ENCODE peak calls at places on chromosomes 11 and 22, in eight cellular contexts. One of them, this sample, is unnamed.

GRCh38 chr22:19871845-19872778 is 17.4 kb upstream of the GNB1L start:
- DNase-seq in tibial nerve: no peak
- DNase-seq in mesothelial cell of epicardium: peak; percentile 12
- DNase-seq in Calu3: no peak
- DNase-seq in upper lobe of left lung: no peak
- DNase-seq in HFF-Myc: no peak
- DNase-seq in A549: no peak
- DNase-seq in AG04450: no peak
- DNase-seq in this sample: no peak

GRCh38 chr22:48169227-48169626 is 1406.8 kb downstream of the TBC1D22A start:
- DNase-seq in tibial nerve: no peak
- DNase-seq in mesothelial cell of epicardium: no peak
- DNase-seq in Calu3: no peak
- DNase-seq in upper lobe of left lung: no peak
- DNase-seq in HFF-Myc: no peak
- DNase-seq in A549: no peak
- DNase-seq in AG04450: no peak
- DNase-seq in this sample: no peak

GRCh38 chr22:24768537-24769374 is 5.8 kb downstream of the PIWIL3 start:
- DNase-seq in tibial nerve: peak; percentile 76
- DNase-seq in mesothelial cell of epicardium: no peak
- DNase-seq in Calu3: peak; percentile 73
- DNase-seq in upper lobe of left lung: no peak
- DNase-seq in HFF-Myc: peak; percentile 26
- DNase-seq in A549: peak; percentile 61
- DNase-seq in AG04450: peak; percentile 32
- DNase-seq in this sample: peak; percentile 58

GRCh38 chr11:95429376-95429907 is 198.4 kb upstream of the SESN3 start:
- DNase-seq in tibial nerve: no peak
- DNase-seq in mesothelial cell of epicardium: no peak
- DNase-seq in Calu3: no peak
- DNase-seq in upper lobe of left lung: no peak
- DNase-seq in HFF-Myc: no peak
- DNase-seq in A549: no peak
- DNase-seq in AG04450: no peak
- DNase-seq in this sample: no peak

GRCh38 chr11:64339754-64340408 is at the start of gene CCDC88B:
- DNase-seq in tibial nerve: no peak
- DNase-seq in mesothelial cell of epicardium: no peak
- DNase-seq in Calu3: no peak
- DNase-seq in upper lobe of left lung: peak; percentile 86
- DNase-seq in HFF-Myc: no peak
- DNase-seq in A549: no peak
- DNase-seq in AG04450: no peak
- DNase-seq in this sample: no peak

GRCh38 chr11:34891611-34892010 is 24.6 kb downstream of the APIP start:
- DNase-seq in tibial nerve: no peak
- DNase-seq in mesothelial cell of epicardium: no peak
- DNase-seq in Calu3: no peak
- DNase-seq in upper lobe of left lung: no peak
- DNase-seq in HFF-Myc: no peak
- DNase-seq in A549: no peak
- DNase-seq in AG04450: no peak
- DNase-seq in this sample: no peak

GRCh38 chr11:33842236-33842915 is 49.5 kb downstream of the LMO2 start:
- DNase-seq in tibial nerve: no peak
- DNase-seq in mesothelial cell of epicardium: no peak
- DNase-seq in Calu3: no peak
- DNase-seq in upper lobe of left lung: no peak
- DNase-seq in HFF-Myc: no peak
- DNase-seq in A549: no peak
- DNase-seq in AG04450: no peak
- DNase-seq in this sample: no peak

GRCh38 chr11:17371614-17372013 is 16.8 kb downstream of the KCNJ11 start:
- DNase-seq in tibial nerve: no peak
- DNase-seq in mesothelial cell of epicardium: no peak
- DNase-seq in Calu3: no peak
- DNase-seq in upper lobe of left lung: no peak
- DNase-seq in HFF-Myc: no peak
- DNase-seq in A549: no peak
- DNase-seq in AG04450: no peak
- DNase-seq in this sample: no peak

GRCh38 chr11:47593934-47594855 is at the start of gene C1QTNF4:
- DNase-seq in tibial nerve: no peak
- DNase-seq in mesothelial cell of epicardium: no peak
- DNase-seq in Calu3: no peak
- DNase-seq in upper lobe of left lung: peak; percentile 77
- DNase-seq in HFF-Myc: no peak
- DNase-seq in A549: no peak
- DNase-seq in AG04450: no peak
- DNase-seq in this sample: no peak

GRCh38 chr22:19130959-19131684 is at the start of gene TSSK2:
- DNase-seq in tibial nerve: no peak
- DNase-seq in mesothelial cell of epicardium: no peak
- DNase-seq in Calu3: no peak
- DNase-seq in upper lobe of left lung: peak; percentile 62
- DNase-seq in HFF-Myc: no peak
- DNase-seq in A549: no peak
- DNase-seq in AG04450: no peak
- DNase-seq in this sample: no peak

GRCh38 chr11:131242616-131243015 is 127.8 kb upstream of the NTM start:
- DNase-seq in tibial nerve: no peak
- DNase-seq in mesothelial cell of epicardium: no peak
- DNase-seq in Calu3: no peak
- DNase-seq in upper lobe of left lung: no peak
- DNase-seq in HFF-Myc: no peak
- DNase-seq in A549: no peak
- DNase-seq in AG04450: no peak
- DNase-seq in this sample: no peak

GRCh38 chr22:44171486-44172076 is 9.1 kb upstream of the PARVG start:
- DNase-seq in tibial nerve: peak; percentile 12
- DNase-seq in mesothelial cell of epicardium: no peak
- DNase-seq in Calu3: no peak
- DNase-seq in upper lobe of left lung: no peak
- DNase-seq in HFF-Myc: no peak
- DNase-seq in A549: no peak
- DNase-seq in AG04450: no peak
- DNase-seq in this sample: no peak

GRCh38 chr11:10386361-10386760 is 68.7 kb upstream of the AMPD3 start:
- DNase-seq in tibial nerve: no peak
- DNase-seq in mesothelial cell of epicardium: no peak
- DNase-seq in Calu3: no peak
- DNase-seq in upper lobe of left lung: no peak
- DNase-seq in HFF-Myc: no peak
- DNase-seq in A549: no peak
- DNase-seq in AG04450: no peak
- DNase-seq in this sample: no peak

GRCh38 chr11:103903621-103904323 is 132.7 kb upstream of the DDI1 start:
- DNase-seq in tibial nerve: no peak
- DNase-seq in mesothelial cell of epicardium: no peak
- DNase-seq in Calu3: no peak
- DNase-seq in upper lobe of left lung: no peak
- DNase-seq in HFF-Myc: no peak
- DNase-seq in A549: no peak
- DNase-seq in AG04450: no peak
- DNase-seq in this sample: no peak

GRCh38 chr11:44940424-44940823 is 10.3 kb downstream of the TP53I11 start:
- DNase-seq in tibial nerve: no peak
- DNase-seq in mesothelial cell of epicardium: no peak
- DNase-seq in Calu3: no peak
- DNase-seq in upper lobe of left lung: no peak
- DNase-seq in HFF-Myc: no peak
- DNase-seq in A549: no peak
- DNase-seq in AG04450: no peak
- DNase-seq in this sample: no peak

GRCh38 chr22:47452184-47452583 is 689.7 kb downstream of the TBC1D22A start:
- DNase-seq in tibial nerve: no peak
- DNase-seq in mesothelial cell of epicardium: no peak
- DNase-seq in Calu3: no peak
- DNase-seq in upper lobe of left lung: no peak
- DNase-seq in HFF-Myc: no peak
- DNase-seq in A549: peak; percentile 10
- DNase-seq in AG04450: no peak
- DNase-seq in this sample: no peak

GRCh38 chr11:64765291-64765803 is 5.6 kb upstream of the PYGM start:
- DNase-seq in tibial nerve: no peak
- DNase-seq in mesothelial cell of epicardium: no peak
- DNase-seq in Calu3: no peak
- DNase-seq in upper lobe of left lung: peak; percentile 80
- DNase-seq in HFF-Myc: no peak
- DNase-seq in A549: no peak
- DNase-seq in AG04450: no peak
- DNase-seq in this sample: no peak

GRCh38 chr11:130203766-130204702 is 44.5 kb downstream of the ST14 start:
- DNase-seq in tibial nerve: no peak
- DNase-seq in mesothelial cell of epicardium: no peak
- DNase-seq in Calu3: no peak
- DNase-seq in upper lobe of left lung: no peak
- DNase-seq in HFF-Myc: no peak
- DNase-seq in A549: no peak
- DNase-seq in AG04450: no peak
- DNase-seq in this sample: no peak

GRCh38 chr11:77020751-77021150 is 13.4 kb upstream of the B3GNT6 start:
- DNase-seq in tibial nerve: no peak
- DNase-seq in mesothelial cell of epicardium: no peak
- DNase-seq in Calu3: no peak
- DNase-seq in upper lobe of left lung: no peak
- DNase-seq in HFF-Myc: no peak
- DNase-seq in A549: no peak
- DNase-seq in AG04450: no peak
- DNase-seq in this sample: no peak

GRCh38 chr11:131664246-131664645 is 293.8 kb downstream of the NTM start:
- DNase-seq in tibial nerve: no peak
- DNase-seq in mesothelial cell of epicardium: no peak
- DNase-seq in Calu3: no peak
- DNase-seq in upper lobe of left lung: no peak
- DNase-seq in HFF-Myc: no peak
- DNase-seq in A549: no peak
- DNase-seq in AG04450: no peak
- DNase-seq in this sample: no peak

GRCh38 chr11:10490398-10491232 is 35.6 kb downstream of the AMPD3 start:
- DNase-seq in tibial nerve: peak; percentile 68
- DNase-seq in mesothelial cell of epicardium: no peak
- DNase-seq in Calu3: peak; percentile 47
- DNase-seq in upper lobe of left lung: peak; percentile 90
- DNase-seq in HFF-Myc: peak; percentile 83
- DNase-seq in A549: peak; percentile 91
- DNase-seq in AG04450: peak; percentile 92
- DNase-seq in this sample: no peak

GRCh38 chr11:2561283-2562180 is 116.7 kb downstream of the KCNQ1 start:
- DNase-seq in tibial nerve: no peak
- DNase-seq in mesothelial cell of epicardium: peak; percentile 13
- DNase-seq in Calu3: no peak
- DNase-seq in upper lobe of left lung: peak; percentile 66
- DNase-seq in HFF-Myc: no peak
- DNase-seq in A549: no peak
- DNase-seq in AG04450: no peak
- DNase-seq in this sample: no peak

GRCh38 chr11:72693271-72693968 is 19.2 kb upstream of the PDE2A start:
- DNase-seq in tibial nerve: no peak
- DNase-seq in mesothelial cell of epicardium: no peak
- DNase-seq in Calu3: no peak
- DNase-seq in upper lobe of left lung: peak; percentile 50
- DNase-seq in HFF-Myc: no peak
- DNase-seq in A549: no peak
- DNase-seq in AG04450: no peak
- DNase-seq in this sample: no peak
- TF ChIP-seq CTCF in tibial nerve: no peak
- TF ChIP-seq CTCF in mesothelial cell of epicardium: no peak
- TF ChIP-seq CTCF in Calu3: no peak
- TF ChIP-seq CTCF in upper lobe of left lung: no peak
- TF ChIP-seq CTCF in HFF-Myc: no peak
- TF ChIP-seq CTCF in A549: no peak
- TF ChIP-seq CTCF in AG04450: peak; percentile 2
- TF ChIP-seq CTCF in this sample: no peak

DNA sequence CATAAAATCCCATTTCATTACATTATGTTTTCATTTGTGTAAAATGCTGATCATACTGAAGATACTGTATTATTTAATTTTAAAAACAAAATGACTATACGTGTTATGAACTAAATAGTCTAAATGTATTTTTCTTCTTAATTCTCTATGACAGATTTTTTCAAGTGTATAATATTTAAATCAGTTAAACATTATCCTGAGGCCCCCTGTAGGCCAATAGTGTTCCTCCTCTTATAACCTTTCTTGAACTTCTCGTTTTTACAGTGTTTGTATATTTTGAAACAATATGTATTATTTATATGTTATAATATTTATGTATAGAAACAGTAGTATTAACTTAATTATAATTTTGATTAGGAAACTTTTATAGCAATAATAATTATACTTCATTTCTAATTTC is 151.1 kb upstream of the CHORDC1 start:
- DNase-seq in tibial nerve: no peak
- DNase-seq in mesothelial cell of epicardium: no peak
- DNase-seq in Calu3: no peak
- DNase-seq in upper lobe of left lung: no peak
- DNase-seq in HFF-Myc: no peak
- DNase-seq in A549: no peak
- DNase-seq in AG04450: no peak
- DNase-seq in this sample: no peak
- TF ChIP-seq CTCF in tibial nerve: no peak
- TF ChIP-seq CTCF in mesothelial cell of epicardium: no peak
- TF ChIP-seq CTCF in Calu3: no peak
- TF ChIP-seq CTCF in upper lobe of left lung: no peak
- TF ChIP-seq CTCF in HFF-Myc: no peak
- TF ChIP-seq CTCF in A549: no peak
- TF ChIP-seq CTCF in AG04450: no peak
- TF ChIP-seq CTCF in this sample: no peak

GRCh38 chr11:9384535-9385287 is at the start of gene IPO7:
- DNase-seq in tibial nerve: peak; percentile 74
- DNase-seq in mesothelial cell of epicardium: peak; percentile 67
- DNase-seq in Calu3: peak; percentile 89
- DNase-seq in upper lobe of left lung: peak; percentile 94
- DNase-seq in HFF-Myc: peak; percentile 72
- DNase-seq in A549: peak; percentile 90
- DNase-seq in AG04450: peak; percentile 68
- DNase-seq in this sample: peak; percentile 77
- TF ChIP-seq CTCF in tibial nerve: no peak
- TF ChIP-seq CTCF in mesothelial cell of epicardium: no peak
- TF ChIP-seq CTCF in Calu3: peak; percentile 31
- TF ChIP-seq CTCF in upper lobe of left lung: peak; percentile 35
- TF ChIP-seq CTCF in HFF-Myc: peak; percentile 31
- TF ChIP-seq CTCF in A549: peak; percentile 29
- TF ChIP-seq CTCF in AG04450: peak; percentile 49
- TF ChIP-seq CTCF in this sample: peak; percentile 11

DNA sequence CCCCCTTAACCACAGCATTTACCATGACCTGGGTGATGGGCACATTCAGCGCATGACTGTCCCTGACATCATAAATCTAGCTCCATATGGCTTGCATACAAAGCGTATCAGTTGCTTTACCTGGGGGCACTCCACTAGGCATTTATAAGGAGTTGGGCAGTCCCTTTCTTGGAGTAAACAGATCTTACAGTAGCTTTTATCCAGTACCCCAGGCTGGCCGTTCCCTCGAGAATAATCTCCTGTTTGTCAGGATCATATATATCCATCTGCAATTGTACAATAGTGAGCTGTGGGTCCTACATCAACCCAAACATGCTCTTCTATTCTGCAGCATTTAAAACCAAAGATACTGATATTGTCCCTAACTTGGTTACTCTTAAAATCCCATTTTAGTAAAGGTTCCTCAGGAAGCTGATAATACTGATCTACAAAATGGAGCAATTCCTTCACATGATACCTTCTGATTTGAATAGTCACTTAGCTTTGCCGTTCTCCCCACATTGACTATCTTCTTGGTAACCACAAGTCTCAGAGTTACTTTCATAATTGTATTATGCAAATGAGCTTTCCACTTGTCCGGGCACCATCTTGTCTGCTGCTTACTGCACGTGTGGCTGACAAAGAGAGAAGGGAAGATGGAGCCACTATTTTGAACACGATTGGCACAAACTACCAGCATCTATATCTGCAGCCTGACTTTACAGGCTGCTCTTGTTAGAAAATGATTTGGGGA is 205.0 kb downstream of the CWF19L2 start:
- DNase-seq in tibial nerve: no peak
- DNase-seq in mesothelial cell of epicardium: no peak
- DNase-seq in Calu3: no peak
- DNase-seq in upper lobe of left lung: no peak
- DNase-seq in HFF-Myc: no peak
- DNase-seq in A549: no peak
- DNase-seq in AG04450: no peak
- DNase-seq in this sample: no peak
- TF ChIP-seq CTCF in tibial nerve: no peak
- TF ChIP-seq CTCF in mesothelial cell of epicardium: no peak
- TF ChIP-seq CTCF in Calu3: no peak
- TF ChIP-seq CTCF in upper lobe of left lung: no peak
- TF ChIP-seq CTCF in HFF-Myc: no peak
- TF ChIP-seq CTCF in A549: no peak
- TF ChIP-seq CTCF in AG04450: no peak
- TF ChIP-seq CTCF in this sample: no peak